ENCODE peak calls at places on chromosomes 13 and 19, in nine cellular contexts. One of them, this sample, is unnamed.

GRCh38 chr13:41467546-41467945 is 10.2 kb downstream of the RGCC start:
- DNase-seq in tibial artery: no peak
- DNase-seq in fibroblast of lung: no peak
- DNase-seq in Peyer's patch: no peak
- DNase-seq in thoracic aorta: no peak
- DNase-seq in iPS DF 6.9: no peak
- DNase-seq in NT2/D1: no peak
- DNase-seq in cardiac muscle cell: no peak
- DNase-seq in GM23338: peak; percentile 22
- DNase-seq in this sample: no peak

GRCh38 chr13:71797487-71797886 is 69.5 kb downstream of the DACH1 start:
- DNase-seq in fibroblast of lung: no peak
- DNase-seq in GM23338: no peak
- DNase-seq in iPS DF 6.9: no peak
- DNase-seq in thoracic aorta: no peak
- DNase-seq in tibial artery: no peak
- DNase-seq in Peyer's patch: no peak
- DNase-seq in NT2/D1: no peak
- DNase-seq in cardiac muscle cell: no peak
- DNase-seq in this sample: no peak

GRCh38 chr13:23378009-23378632 is 55.4 kb downstream of the SACS start:
- DNase-seq in iPS DF 6.9: no peak
- DNase-seq in GM23338: peak; percentile 33
- DNase-seq in cardiac muscle cell: no peak
- DNase-seq in thoracic aorta: peak; percentile 66
- DNase-seq in NT2/D1: no peak
- DNase-seq in Peyer's patch: peak; percentile 61
- DNase-seq in fibroblast of lung: peak; percentile 98
- DNase-seq in tibial artery: peak; percentile 68
- DNase-seq in this sample: peak; percentile 75

GRCh38 chr13:79503069-79503468 is 22.1 kb downstream of the NDFIP2 start:
- DNase-seq in iPS DF 6.9: no peak
- DNase-seq in GM23338: peak; percentile 6
- DNase-seq in cardiac muscle cell: no peak
- DNase-seq in tibial artery: no peak
- DNase-seq in NT2/D1: no peak
- DNase-seq in thoracic aorta: no peak
- DNase-seq in Peyer's patch: no peak
- DNase-seq in fibroblast of lung: no peak
- DNase-seq in this sample: no peak

GRCh38 chr13:31765441-31765840 is 26.1 kb downstream of the RXFP2 start:
- DNase-seq in iPS DF 6.9: no peak
- DNase-seq in GM23338: no peak
- DNase-seq in thoracic aorta: no peak
- DNase-seq in tibial artery: no peak
- DNase-seq in NT2/D1: no peak
- DNase-seq in Peyer's patch: no peak
- DNase-seq in fibroblast of lung: peak; percentile 61
- DNase-seq in cardiac muscle cell: no peak
- DNase-seq in this sample: peak; percentile 9

GRCh38 chr13:111115051-111115840 is at the start of gene ARHGEF7:
- DNase-seq in GM23338: peak; percentile 69
- DNase-seq in cardiac muscle cell: peak; percentile 46
- DNase-seq in iPS DF 6.9: no peak
- DNase-seq in thoracic aorta: no peak
- DNase-seq in tibial artery: peak; percentile 74
- DNase-seq in fibroblast of lung: no peak
- DNase-seq in NT2/D1: no peak
- DNase-seq in Peyer's patch: no peak
- DNase-seq in this sample: peak; percentile 18

GRCh38 chr13:51451134-51451466 is 1.7 kb downstream of the INTS6 start:
- DNase-seq in NT2/D1: no peak
- DNase-seq in fibroblast of lung: no peak
- DNase-seq in iPS DF 6.9: no peak
- DNase-seq in Peyer's patch: peak; percentile 43
- DNase-seq in tibial artery: no peak
- DNase-seq in cardiac muscle cell: peak; percentile 6
- DNase-seq in thoracic aorta: no peak
- DNase-seq in GM23338: no peak
- DNase-seq in this sample: no peak

GRCh38 chr19:45275370-45275971 is 24.4 kb downstream of the MARK4 start:
- DNase-seq in iPS DF 6.9: no peak
- DNase-seq in thoracic aorta: no peak
- DNase-seq in GM23338: no peak
- DNase-seq in Peyer's patch: no peak
- DNase-seq in NT2/D1: no peak
- DNase-seq in cardiac muscle cell: no peak
- DNase-seq in fibroblast of lung: peak; percentile 41
- DNase-seq in tibial artery: no peak
- DNase-seq in this sample: peak; percentile 44

GRCh38 chr13:91323349-91323748 is 24.1 kb upstream of the MIR17HG start:
- DNase-seq in fibroblast of lung: no peak
- DNase-seq in tibial artery: no peak
- DNase-seq in cardiac muscle cell: no peak
- DNase-seq in NT2/D1: no peak
- DNase-seq in iPS DF 6.9: no peak
- DNase-seq in Peyer's patch: no peak
- DNase-seq in thoracic aorta: no peak
- DNase-seq in GM23338: no peak
- DNase-seq in this sample: no peak

GRCh38 chr13:23959231-23959862 is 62.0 kb upstream of the C1QTNF9B start:
- DNase-seq in iPS DF 6.9: no peak
- DNase-seq in NT2/D1: no peak
- DNase-seq in cardiac muscle cell: no peak
- DNase-seq in GM23338: no peak
- DNase-seq in tibial artery: no peak
- DNase-seq in thoracic aorta: no peak
- DNase-seq in Peyer's patch: no peak
- DNase-seq in fibroblast of lung: no peak
- DNase-seq in this sample: no peak

GRCh38 chr13:108915634-108916497 is 286.5 kb downstream of the MYO16 start:
- DNase-seq in fibroblast of lung: peak; percentile 90
- DNase-seq in thoracic aorta: peak; percentile 77
- DNase-seq in cardiac muscle cell: peak; percentile 38
- DNase-seq in tibial artery: peak; percentile 93
- DNase-seq in NT2/D1: peak; percentile 20
- DNase-seq in GM23338: peak; percentile 62
- DNase-seq in iPS DF 6.9: no peak
- DNase-seq in Peyer's patch: peak; percentile 94
- DNase-seq in this sample: no peak

GRCh38 chr13:112731667-112732616 is 42.1 kb downstream of the ATP11A start:
- DNase-seq in fibroblast of lung: no peak
- DNase-seq in NT2/D1: no peak
- DNase-seq in GM23338: no peak
- DNase-seq in iPS DF 6.9: no peak
- DNase-seq in cardiac muscle cell: no peak
- DNase-seq in thoracic aorta: no peak
- DNase-seq in Peyer's patch: no peak
- DNase-seq in tibial artery: no peak
- DNase-seq in this sample: no peak

GRCh38 chr13:49495783-49496762 is at the start of gene PHF11:
- DNase-seq in fibroblast of lung: peak; percentile 75
- DNase-seq in Peyer's patch: peak; percentile 94
- DNase-seq in thoracic aorta: peak; percentile 76
- DNase-seq in NT2/D1: peak; percentile 16
- DNase-seq in iPS DF 6.9: no peak
- DNase-seq in tibial artery: peak; percentile 89
- DNase-seq in cardiac muscle cell: peak; percentile 64
- DNase-seq in GM23338: peak; percentile 78
- DNase-seq in this sample: peak; percentile 38

DNA sequence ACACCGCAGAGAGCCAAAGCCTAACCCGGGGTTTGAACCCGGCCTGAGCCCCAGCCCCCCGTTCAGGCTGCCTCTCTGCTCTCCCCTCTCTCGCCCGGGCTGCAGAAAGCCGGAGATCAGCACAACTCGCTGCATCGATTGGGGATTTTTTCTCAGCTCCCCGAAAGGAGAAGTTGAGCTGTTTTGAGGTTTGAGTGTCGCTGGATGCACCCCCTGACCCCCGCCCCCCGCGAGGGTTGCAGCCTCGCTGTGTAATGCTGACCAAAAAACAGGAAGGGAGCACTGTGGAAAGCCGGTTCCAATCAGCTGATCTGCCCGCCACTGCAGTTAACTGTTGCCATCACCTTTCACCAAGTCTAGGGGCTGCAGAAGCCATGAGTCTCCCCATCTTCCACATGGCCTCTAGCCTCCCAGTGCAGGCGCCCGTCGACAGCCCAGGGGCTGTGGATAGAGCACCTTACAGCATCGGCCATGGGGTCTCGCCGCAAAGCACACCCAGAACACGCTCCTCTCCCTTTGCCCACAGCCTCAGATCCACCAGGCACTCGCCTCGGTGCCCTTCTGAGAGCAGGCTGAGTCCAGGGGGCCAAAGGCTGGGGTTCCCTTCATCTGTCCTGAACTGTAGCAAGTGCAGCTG is 34.5 kb downstream of the MYO9B start:
- DNase-seq in thoracic aorta: no peak
- DNase-seq in Peyer's patch: peak; percentile 90
- DNase-seq in NT2/D1: no peak
- DNase-seq in iPS DF 6.9: no peak
- DNase-seq in tibial artery: peak; percentile 84
- DNase-seq in cardiac muscle cell: no peak
- DNase-seq in GM23338: no peak
- DNase-seq in fibroblast of lung: no peak
- DNase-seq in this sample: no peak
- H3K4me1 ChIP-seq in thoracic aorta: peaks cover 24% of the 10 kb centered on the region
- H3K4me1 ChIP-seq in Peyer's patch: no peaks in the 10 kb centered on the region
- H3K4me1 ChIP-seq in NT2/D1: peaks cover 23% of the 10 kb centered on the region
- H3K4me1 ChIP-seq in iPS DF 6.9: peaks cover 5% of the 10 kb centered on the region
- H3K4me1 ChIP-seq in tibial artery: peaks cover 42% of the 10 kb centered on the region
- H3K4me1 ChIP-seq in cardiac muscle cell: peaks cover 3% of the 10 kb centered on the region
- H3K4me1 ChIP-seq in GM23338: peaks cover 21% of the 10 kb centered on the region
- H3K4me1 ChIP-seq in fibroblast of lung: peaks cover 16% of the 10 kb centered on the region
- H3K4me1 ChIP-seq in this sample: no peaks in the 10 kb centered on the region

GRCh38 chr19:18634612-18635290 is 2.1 kb upstream of the KLHL26 start:
- DNase-seq in iPS DF 6.9: no peak
- DNase-seq in fibroblast of lung: peak; percentile 76
- DNase-seq in thoracic aorta: no peak
- DNase-seq in Peyer's patch: no peak
- DNase-seq in tibial artery: no peak
- DNase-seq in NT2/D1: no peak
- DNase-seq in GM23338: no peak
- DNase-seq in cardiac muscle cell: no peak
- DNase-seq in this sample: peak; percentile 22

GRCh38 chr19:18636969-18637629 is at the start of gene KLHL26:
- DNase-seq in GM23338: no peak
- DNase-seq in thoracic aorta: no peak
- DNase-seq in tibial artery: peak; percentile 79
- DNase-seq in Peyer's patch: no peak
- DNase-seq in iPS DF 6.9: no peak
- DNase-seq in NT2/D1: no peak
- DNase-seq in cardiac muscle cell: no peak
- DNase-seq in fibroblast of lung: no peak
- DNase-seq in this sample: no peak

GRCh38 chr19:18635831-18636182 is 1.0 kb upstream of the KLHL26 start:
- DNase-seq in fibroblast of lung: no peak
- DNase-seq in thoracic aorta: no peak
- DNase-seq in tibial artery: no peak
- DNase-seq in Peyer's patch: no peak
- DNase-seq in iPS DF 6.9: no peak
- DNase-seq in NT2/D1: no peak
- DNase-seq in GM23338: no peak
- DNase-seq in cardiac muscle cell: no peak
- DNase-seq in this sample: no peak

GRCh38 chr19:18637644-18638630 is 1.1 kb downstream of the KLHL26 start:
- DNase-seq in thoracic aorta: no peak
- DNase-seq in cardiac muscle cell: no peak
- DNase-seq in tibial artery: no peak
- DNase-seq in NT2/D1: no peak
- DNase-seq in Peyer's patch: peak; percentile 63
- DNase-seq in fibroblast of lung: no peak
- DNase-seq in GM23338: peak; percentile 54
- DNase-seq in iPS DF 6.9: no peak
- DNase-seq in this sample: peak; percentile 56

GRCh38 chr19:18636183-18636968 is 452 bp upstream of the KLHL26 start:
- DNase-seq in tibial artery: peak; percentile 99
- DNase-seq in Peyer's patch: peak; percentile 100
- DNase-seq in cardiac muscle cell: peak; percentile 98
- DNase-seq in NT2/D1: peak; percentile 94
- DNase-seq in GM23338: peak; percentile 98
- DNase-seq in iPS DF 6.9: peak; percentile 80
- DNase-seq in fibroblast of lung: peak; percentile 94
- DNase-seq in thoracic aorta: peak; percentile 95
- DNase-seq in this sample: peak; percentile 94
- H3K4me3 ChIP-seq in tibial artery: peak overlapping the region; percentile 82
- H3K4me3 ChIP-seq in Peyer's patch: peak overlapping the region; percentile 62
- H3K4me3 ChIP-seq in cardiac muscle cell: peak overlapping the region; percentile 53
- H3K4me3 ChIP-seq in NT2/D1: peak overlapping the region; percentile 27
- H3K4me3 ChIP-seq in GM23338: peak overlapping the region; percentile 89
- H3K4me3 ChIP-seq in iPS DF 6.9: peak overlapping the region; percentile 57
- H3K4me3 ChIP-seq in fibroblast of lung: peak overlapping the region; percentile 48
- H3K4me3 ChIP-seq in thoracic aorta: peak overlapping the region; percentile 95
- H3K4me3 ChIP-seq in this sample: peak overlapping the region; percentile 90

GRCh38 chr19:39129116-39129515 is 3.5 kb downstream of the PAK4 start:
- DNase-seq in tibial artery: no peak
- DNase-seq in iPS DF 6.9: no peak
- DNase-seq in NT2/D1: no peak
- DNase-seq in cardiac muscle cell: no peak
- DNase-seq in Peyer's patch: no peak
- DNase-seq in fibroblast of lung: no peak
- DNase-seq in GM23338: no peak
- DNase-seq in thoracic aorta: no peak
- DNase-seq in this sample: no peak
- H3K4me1 ChIP-seq in tibial artery: peaks cover 32% of the 10 kb centered on the region
- H3K4me1 ChIP-seq in iPS DF 6.9: peaks cover 9% of the 10 kb centered on the region
- H3K4me1 ChIP-seq in NT2/D1: peaks cover 23% of the 10 kb centered on the region
- H3K4me1 ChIP-seq in cardiac muscle cell: peaks cover 23% of the 10 kb centered on the region
- H3K4me1 ChIP-seq in Peyer's patch: peaks cover 4% of the 10 kb centered on the region
- H3K4me1 ChIP-seq in fibroblast of lung: peaks cover 8% of the 10 kb centered on the region
- H3K4me1 ChIP-seq in GM23338: peaks cover 39% of the 10 kb centered on the region
- H3K4me1 ChIP-seq in thoracic aorta: peaks cover 18% of the 10 kb centered on the region
- H3K4me1 ChIP-seq in this sample: peaks cover 10% of the 10 kb centered on the region

GRCh38 chr19:55173717-55174409 is 6.2 kb downstream of the SYT5 start:
- DNase-seq in thoracic aorta: no peak
- DNase-seq in NT2/D1: no peak
- DNase-seq in fibroblast of lung: peak; percentile 75
- DNase-seq in cardiac muscle cell: peak; percentile 50
- DNase-seq in iPS DF 6.9: no peak
- DNase-seq in tibial artery: no peak
- DNase-seq in GM23338: peak; percentile 93
- DNase-seq in Peyer's patch: peak; percentile 74
- DNase-seq in this sample: peak; percentile 58
- H3K4me3 ChIP-seq in thoracic aorta: peak overlapping the region; percentile 69
- H3K4me3 ChIP-seq in NT2/D1: peak overlapping the region; percentile 62
- H3K4me3 ChIP-seq in fibroblast of lung: peak overlapping the region; percentile 58
- H3K4me3 ChIP-seq in cardiac muscle cell: peak overlapping the region; percentile 30
- H3K4me3 ChIP-seq in iPS DF 6.9: peak overlapping the region; percentile 62
- H3K4me3 ChIP-seq in tibial artery: peak overlapping the region; percentile 31
- H3K4me3 ChIP-seq in GM23338: peak overlapping the region; percentile 85
- H3K4me3 ChIP-seq in Peyer's patch: peak overlapping the region; percentile 0
- H3K4me3 ChIP-seq in this sample: peak overlapping the region; percentile 35

This sample was measured in HAP-1.